ENCODE peak calls at places on chromosomes 12 and 14, in four cellular contexts. I, B, Y and D are unnamed samples.

GRCh38 chr14:73591690-73592448 is at the start of gene ACOT4:
- DNase-seq in Y (no peak), I (peak; percentile 20), B (no peak), D (no peak)

GRCh38 chr14:95331708-95332408 is 12.2 kb upstream of the CLMN start:
- DNase-seq in I (no peak), B (no peak), Y (no peak), D (no peak)

GRCh38 chr14:30655124-30655523 is 33.0 kb downstream of the SCFD1 start:
- DNase-seq in Y (no peak), I (peak; percentile 55), B (no peak), D (peak; percentile 5)

GRCh38 chr14:24243336-24243836 is 963 bp upstream of the TINF2 start:
- DNase-seq in B (no peak), Y (no peak), I (no peak), D (no peak)

GRCh38 chr14:50396636-50397460 is at the start of gene CDKL1:
- DNase-seq in Y (no peak), B (peak; percentile 76), I (peak; percentile 70), D (peak; percentile 75)

GRCh38 chr14:78253986-78254385 is 83.8 kb downstream of the NRXN3 start:
- DNase-seq in Y (no peak), B (no peak), I (peak; percentile 43), D (no peak)

GRCh38 chr14:51996148-51996746 is 6.9 kb downstream of the RTRAF start:
- DNase-seq in I (peak; percentile 68), B (no peak), Y (no peak), D (peak; percentile 66)

GRCh38 chr14:50892255-50892654 is 20.4 kb downstream of the ABHD12B start:
- DNase-seq in Y (no peak), B (no peak), I (no peak), D (no peak)

GRCh38 chr14:77804592-77804991 is 4.7 kb downstream of the ADCK1 start:
- DNase-seq in I (no peak), B (peak; percentile 27), Y (no peak), D (peak; percentile 12)

GRCh38 chr12:10400829-10401228 is 8.7 kb downstream of the KLRC4 start:
- DNase-seq in B (no peak), I (peak; percentile 1), Y (no peak), D (no peak)

GRCh38 chr14:31950760-31951637 is 126.1 kb upstream of the ARHGAP5 start:
- DNase-seq in Y (no peak), I (peak; percentile 48), B (peak; percentile 22), D (no peak)

GRCh38 chr14:105496831-105497591 is 6.0 kb downstream of the TEDC1 start:
- DNase-seq in Y (no peak), I (no peak), B (no peak), D (no peak)

GRCh38 chr12:21894792-21895392 is 46.3 kb downstream of the ABCC9 start:
- DNase-seq in B (no peak), I (peak; percentile 45), Y (no peak), D (no peak)

GRCh38 chr12:18430425-18431048 is 169.2 kb downstream of the PIK3C2G start:
- DNase-seq in I (peak; percentile 71), B (peak; percentile 34), Y (no peak), D (peak; percentile 62)
- TF ChIP-seq FOS in I (no peak), B (no peak), Y (no peak), D (no peak)

DNA sequence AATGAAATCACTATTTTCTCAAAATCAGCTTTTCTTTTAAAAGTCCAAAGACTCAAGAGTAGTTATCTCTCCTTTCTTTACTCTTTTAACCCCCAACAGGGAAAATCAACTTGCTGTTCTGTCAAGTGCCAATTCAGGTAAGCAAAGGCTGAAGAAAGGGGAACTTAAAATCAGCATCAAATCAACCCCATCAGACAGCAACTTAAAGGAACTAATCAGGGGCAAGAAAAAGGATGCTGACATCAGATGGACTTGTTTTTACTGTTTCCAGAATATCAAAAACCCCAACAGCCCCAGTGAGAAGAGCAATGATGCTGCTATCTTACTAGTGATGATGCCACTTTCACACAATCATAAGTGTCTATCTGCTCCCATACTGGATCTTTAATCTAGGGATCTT is 3.4 kb downstream of the BAZ2A start:
- DNase-seq in Y (no peak), I (no peak), B (no peak), D (no peak)
- H4K20me1 ChIP-seq in Y (no peaks in the 10 kb centered on the region), I (peaks cover 85% of the 10 kb centered on the region), B (peaks cover 9% of the 10 kb centered on the region), D (peaks cover 2% of the 10 kb centered on the region)

GRCh38 chr12:113055594-113056380 is 743 bp upstream of the DTX1 start:
- DNase-seq in Y (no peak), B (no peak), I (no peak), D (no peak)
- TF ChIP-seq FOS in Y (no peak), B (no peak), I (no peak), D (no peak)

DNA sequence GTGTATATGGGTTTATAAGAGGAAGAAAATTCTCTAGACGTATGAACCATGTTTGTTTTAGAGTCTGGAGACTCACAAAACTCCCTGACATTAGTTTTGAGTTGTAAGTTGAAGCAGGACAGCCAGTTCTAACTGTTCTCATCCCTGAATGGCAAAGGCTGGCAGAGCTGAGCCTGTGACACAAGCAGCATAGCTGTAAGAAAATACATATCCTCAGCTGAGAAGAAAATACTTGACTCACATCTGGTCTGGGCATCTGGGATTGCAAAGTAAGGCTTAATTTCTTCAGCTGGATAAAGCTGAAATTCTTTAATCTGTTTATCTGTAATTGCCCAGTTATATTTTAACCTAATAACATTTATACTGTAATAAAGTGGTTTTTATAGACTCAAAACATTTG is 156.3 kb downstream of the PELI2 start:
- DNase-seq in B (no peak), I (no peak), Y (no peak), D (no peak)
- H4K20me1 ChIP-seq in B (no peaks in the 10 kb centered on the region), I (no peaks in the 10 kb centered on the region), Y (no peaks in the 10 kb centered on the region), D (no peaks in the 10 kb centered on the region)